ENCODE peak calls at places on chromosome 18, in four cellular contexts. One of them, this sample, is unnamed.

GRCh38 chr18:79354350-79354749 is 41.4 kb upstream of the NFATC1 start:
- DNase-seq in K562: no peak
- DNase-seq in GM12878: no peak
- DNase-seq in HL-60: no peak
- DNase-seq in this sample: no peak

GRCh38 chr18:79506191-79507075 is 110.7 kb downstream of the NFATC1 start:
- DNase-seq in K562: no peak
- DNase-seq in GM12878: no peak
- DNase-seq in HL-60: peak; percentile 50
- DNase-seq in this sample: no peak

GRCh38 chr18:23716516-23716915 is 27.3 kb downstream of the LAMA3 start:
- DNase-seq in K562: no peak
- DNase-seq in GM12878: no peak
- DNase-seq in HL-60: no peak
- DNase-seq in this sample: no peak

GRCh38 chr18:36450264-36450663 is 152.8 kb downstream of the FHOD3 start:
- DNase-seq in K562: no peak
- DNase-seq in GM12878: no peak
- DNase-seq in HL-60: no peak
- DNase-seq in this sample: no peak

GRCh38 chr18:36297419-36298112 is at the start of gene FHOD3:
- DNase-seq in K562: peak; percentile 90
- DNase-seq in GM12878: no peak
- DNase-seq in HL-60: no peak
- DNase-seq in this sample: peak; percentile 54

GRCh38 chr18:6747646-6748045 is 18.1 kb downstream of the ARHGAP28 start:
- DNase-seq in K562: no peak
- DNase-seq in GM12878: no peak
- DNase-seq in HL-60: no peak
- DNase-seq in this sample: no peak

GRCh38 chr18:11665146-11665545 is 23.9 kb upstream of the GNAL start:
- DNase-seq in K562: no peak
- DNase-seq in GM12878: no peak
- DNase-seq in HL-60: no peak
- DNase-seq in this sample: no peak

GRCh38 chr18:12394428-12394827 is 13.3 kb upstream of the PRELID3A start:
- DNase-seq in K562: no peak
- DNase-seq in GM12878: no peak
- DNase-seq in HL-60: peak; percentile 33
- DNase-seq in this sample: no peak

GRCh38 chr18:48003426-48004349 is 73.2 kb upstream of the SMAD2 start:
- DNase-seq in K562: no peak
- DNase-seq in GM12878: no peak
- DNase-seq in HL-60: peak; percentile 70
- DNase-seq in this sample: no peak

GRCh38 chr18:13500891-13501887 is 225.2 kb downstream of the FAM210A start:
- DNase-seq in K562: no peak
- DNase-seq in GM12878: no peak
- DNase-seq in HL-60: no peak
- DNase-seq in this sample: no peak

GRCh38 chr18:8742382-8743361 is 37.3 kb downstream of the MTCL1 start:
- DNase-seq in K562: no peak
- DNase-seq in GM12878: no peak
- DNase-seq in HL-60: no peak
- DNase-seq in this sample: no peak

GRCh38 chr18:47425365-47425764 is 173.9 kb upstream of the SKOR2 start:
- DNase-seq in K562: no peak
- DNase-seq in GM12878: no peak
- DNase-seq in HL-60: no peak
- DNase-seq in this sample: no peak

GRCh38 chr18:6929370-6930102 is 188.1 kb downstream of the LAMA1 start:
- DNase-seq in K562: peak; percentile 88
- DNase-seq in GM12878: no peak
- DNase-seq in HL-60: no peak
- DNase-seq in this sample: no peak

GRCh38 chr18:37533647-37534565 is 31.7 kb downstream of the CELF4 start:
- DNase-seq in K562: peak; percentile 32
- DNase-seq in GM12878: no peak
- DNase-seq in HL-60: no peak
- DNase-seq in this sample: no peak

GRCh38 chr18:26458526-26459232 is 89.7 kb downstream of the KCTD1 start:
- DNase-seq in K562: no peak
- DNase-seq in GM12878: peak; percentile 70
- DNase-seq in HL-60: peak; percentile 50
- DNase-seq in this sample: peak; percentile 31

GRCh38 chr18:38174594-38174993 is 609.0 kb upstream of the CELF4 start:
- DNase-seq in K562: no peak
- DNase-seq in GM12878: no peak
- DNase-seq in HL-60: no peak
- DNase-seq in this sample: no peak

GRCh38 chr18:10270160-10270571 is 184.3 kb upstream of the APCDD1 start:
- DNase-seq in K562: no peak
- DNase-seq in GM12878: no peak
- DNase-seq in HL-60: no peak
- DNase-seq in this sample: no peak

GRCh38 chr18:1659190-1659589 is 754.5 kb downstream of the ADCYAP1 start:
- DNase-seq in K562: no peak
- DNase-seq in GM12878: no peak
- DNase-seq in HL-60: no peak
- DNase-seq in this sample: no peak

GRCh38 chr18:55353806-55354205 is 234.2 kb downstream of the TCF4 start:
- DNase-seq in K562: no peak
- DNase-seq in GM12878: no peak
- DNase-seq in HL-60: peak; percentile 47
- DNase-seq in this sample: no peak

GRCh38 chr18:70442933-70443332 is 154.1 kb downstream of the SOCS6 start:
- DNase-seq in K562: no peak
- DNase-seq in GM12878: no peak
- DNase-seq in HL-60: no peak
- DNase-seq in this sample: no peak

GRCh38 chr18:6086731-6087130 is 191.4 kb upstream of the TMEM200C start:
- DNase-seq in K562: no peak
- DNase-seq in GM12878: no peak
- DNase-seq in HL-60: no peak
- DNase-seq in this sample: no peak

GRCh38 chr18:71371951-71372605 is 1083.2 kb downstream of the SOCS6 start:
- DNase-seq in K562: no peak
- DNase-seq in GM12878: no peak
- DNase-seq in HL-60: no peak
- DNase-seq in this sample: no peak

GRCh38 chr18:3540805-3541548 is 91.0 kb downstream of the TGIF1 start:
- DNase-seq in K562: no peak
- DNase-seq in GM12878: no peak
- DNase-seq in HL-60: no peak
- DNase-seq in this sample: no peak

GRCh38 chr18:79784965-79785770 is 12.6 kb upstream of the KCNG2 start:
- DNase-seq in K562: no peak
- DNase-seq in GM12878: no peak
- DNase-seq in HL-60: no peak
- DNase-seq in this sample: no peak

GRCh38 chr18:13019301-13019700 is 28.1 kb downstream of the CEP192 start:
- DNase-seq in K562: no peak
- DNase-seq in GM12878: peak; percentile 17
- DNase-seq in HL-60: no peak
- DNase-seq in this sample: no peak

GRCh38 chr18:10265560-10266235 is 188.7 kb upstream of the APCDD1 start:
- DNase-seq in K562: no peak
- DNase-seq in GM12878: no peak
- DNase-seq in HL-60: peak; percentile 61
- DNase-seq in this sample: no peak

GRCh38 chr18:55343396-55344073 is 244.5 kb downstream of the TCF4 start:
- DNase-seq in K562: peak; percentile 6
- DNase-seq in GM12878: no peak
- DNase-seq in HL-60: no peak
- DNase-seq in this sample: no peak

GRCh38 chr18:8750954-8751415 is 45.6 kb downstream of the MTCL1 start:
- DNase-seq in K562: no peak
- DNase-seq in GM12878: no peak
- DNase-seq in HL-60: no peak
- DNase-seq in this sample: no peak

GRCh38 chr18:32019251-32019943 is 772 bp downstream of the RNF125 start:
- DNase-seq in K562: no peak
- DNase-seq in GM12878: no peak
- DNase-seq in HL-60: peak; percentile 67
- DNase-seq in this sample: peak; percentile 32

GRCh38 chr18:44098551-44099098 is 582.1 kb upstream of the SETBP1 start:
- DNase-seq in K562: no peak
- DNase-seq in GM12878: no peak
- DNase-seq in HL-60: no peak
- DNase-seq in this sample: no peak
- TF ChIP-seq SPI1 in K562: no peak
- TF ChIP-seq SPI1 in GM12878: no peak
- TF ChIP-seq SPI1 in HL-60: no peak
- TF ChIP-seq SPI1 in this sample: no peak

DNA sequence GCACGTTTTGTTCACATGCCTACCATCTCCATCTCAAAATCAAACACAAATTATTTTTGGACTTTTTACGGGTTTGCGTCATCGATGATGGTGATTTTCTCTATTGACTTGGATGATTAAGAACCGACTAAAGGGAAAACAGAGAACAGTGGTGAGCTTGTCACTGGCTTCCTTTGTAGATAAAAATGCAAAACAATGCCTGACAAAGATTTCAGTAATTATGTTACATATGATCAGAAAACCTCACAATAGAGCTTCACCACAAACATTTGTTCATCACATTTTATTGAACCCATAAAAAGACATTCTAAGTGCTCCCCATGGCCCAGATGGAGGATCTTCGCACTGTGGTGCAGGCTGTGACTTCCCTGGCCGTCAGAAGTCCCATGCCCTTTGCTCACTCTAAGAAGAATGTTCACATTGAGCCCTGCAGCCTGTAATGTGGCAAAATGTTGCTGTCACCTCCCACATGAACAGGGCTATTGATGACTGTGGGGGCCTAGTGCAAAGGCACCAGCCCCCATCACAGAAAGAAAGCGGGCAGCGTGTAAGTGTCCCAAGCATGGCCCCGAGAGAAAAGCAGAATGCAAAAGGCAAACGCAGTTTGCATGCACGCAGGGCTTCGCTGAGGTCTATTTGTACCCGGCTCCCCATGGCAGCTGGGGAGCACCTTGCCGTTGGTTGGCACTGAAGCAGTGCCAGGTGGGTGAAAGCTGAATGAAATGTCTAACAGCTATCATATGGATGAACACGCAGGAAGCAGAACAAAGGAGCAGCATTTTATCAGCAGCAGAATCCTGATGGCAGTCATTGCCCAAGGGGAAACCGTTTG is 60.6 kb downstream of the BCL2 start:
- DNase-seq in K562: no peak
- DNase-seq in GM12878: no peak
- DNase-seq in HL-60: no peak
- DNase-seq in this sample: no peak
- TF ChIP-seq POLR2AphosphoS5 in K562: no peak
- TF ChIP-seq POLR2AphosphoS5 in GM12878: no peak
- TF ChIP-seq POLR2AphosphoS5 in HL-60: no peak
- TF ChIP-seq POLR2AphosphoS5 in this sample: no peak

GRCh38 chr18:66226782-66227181 is 377.1 kb downstream of the CDH19 start:
- DNase-seq in K562: no peak
- DNase-seq in GM12878: no peak
- DNase-seq in HL-60: no peak
- DNase-seq in this sample: no peak
- TF ChIP-seq SPI1 in K562: no peak
- TF ChIP-seq SPI1 in GM12878: no peak
- TF ChIP-seq SPI1 in HL-60: no peak
- TF ChIP-seq SPI1 in this sample: no peak

GRCh38 chr18:50307738-50308470 is 20.4 kb upstream of the CXXC1 start:
- DNase-seq in K562: peak; percentile 60
- DNase-seq in GM12878: peak; percentile 73
- DNase-seq in HL-60: peak; percentile 99
- DNase-seq in this sample: peak; percentile 72
- TF ChIP-seq POLR2AphosphoS5 in K562: no peak
- TF ChIP-seq POLR2AphosphoS5 in GM12878: no peak
- TF ChIP-seq POLR2AphosphoS5 in HL-60: peak; percentile 87
- TF ChIP-seq POLR2AphosphoS5 in this sample: no peak

DNA sequence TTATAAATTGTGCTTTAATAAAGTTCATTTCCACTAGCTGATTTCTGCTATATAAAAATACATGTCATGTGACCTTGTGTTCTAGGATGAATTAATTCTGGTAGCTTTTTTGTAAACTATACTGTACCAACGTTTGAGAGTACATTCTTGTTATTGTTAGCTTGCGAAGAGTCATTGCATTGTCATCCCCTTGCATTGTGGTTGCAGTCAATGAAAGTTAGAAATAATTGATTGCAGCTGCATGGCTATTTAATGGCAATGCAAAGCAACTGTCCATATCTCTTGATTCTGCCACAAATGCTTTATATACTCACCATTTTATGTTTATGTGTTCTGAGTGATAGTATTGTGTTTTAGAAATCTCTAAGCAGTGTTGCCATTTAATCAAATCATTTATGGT is 91.6 kb downstream of the ZNF407 start:
- DNase-seq in K562: no peak
- DNase-seq in GM12878: no peak
- DNase-seq in HL-60: no peak
- DNase-seq in this sample: no peak
- TF ChIP-seq SPI1 in K562: no peak
- TF ChIP-seq SPI1 in GM12878: no peak
- TF ChIP-seq SPI1 in HL-60: no peak
- TF ChIP-seq SPI1 in this sample: no peak

GRCh38 chr18:22175326-22175725 is 5.9 kb downstream of the GATA6 start:
- DNase-seq in K562: no peak
- DNase-seq in GM12878: no peak
- DNase-seq in HL-60: no peak
- DNase-seq in this sample: no peak
- TF ChIP-seq POLR2AphosphoS5 in K562: no peak
- TF ChIP-seq POLR2AphosphoS5 in GM12878: no peak
- TF ChIP-seq POLR2AphosphoS5 in HL-60: no peak
- TF ChIP-seq POLR2AphosphoS5 in this sample: no peak

GRCh38 chr18:62781893-62782292 is 66.6 kb downstream of the PHLPP1 start:
- DNase-seq in K562: no peak
- DNase-seq in GM12878: no peak
- DNase-seq in HL-60: peak; percentile 79
- DNase-seq in this sample: no peak
- TF ChIP-seq SPI1 in K562: no peak
- TF ChIP-seq SPI1 in GM12878: no peak
- TF ChIP-seq SPI1 in HL-60: no peak
- TF ChIP-seq SPI1 in this sample: no peak